ENCODE peak calls at places on chromosome 6, in seven cellular contexts. Q, R, F, G, Y, P and A are unnamed samples.

GRCh38 chr6:133092771-133093170 is 148.4 kb upstream of the EYA4 start:
- DNase-seq in F (no peak), G (no peak), Q (no peak), P (no peak), Y (no peak), R (no peak), A (no peak)

GRCh38 chr6:85458782-85459181 is 8.9 kb downstream of the NT5E start:
- DNase-seq in Q (peak; percentile 36), R (peak; percentile 64), F (no peak), Y (no peak), G (no peak), P (peak; percentile 62), A (no peak)

GRCh38 chr6:22149501-22150490 is 147.0 kb downstream of the PRL start:
- DNase-seq in G (no peak), R (peak; percentile 66), P (no peak), Q (no peak), Y (peak; percentile 78), F (no peak), A (no peak)

GRCh38 chr6:7697820-7698623 is 27.9 kb upstream of the BMP6 start:
- DNase-seq in F (peak; percentile 84), Y (peak; percentile 97), P (no peak), Q (peak; percentile 90), G (peak; percentile 94), R (peak; percentile 92), A (no peak)

GRCh38 chr6:141394125-141394536 is 738.6 kb upstream of the GJE1 start:
- DNase-seq in Y (no peak), P (no peak), Q (no peak), G (no peak), F (no peak), R (no peak), A (no peak)

GRCh38 chr6:84074988-84075781 is 41.6 kb downstream of the MRAP2 start:
- DNase-seq in Q (peak; percentile 59), P (peak; percentile 82), G (peak; percentile 5), Y (peak; percentile 7), F (no peak), R (peak; percentile 36), A (no peak)

GRCh38 chr6:149864578-149865535 is 698 bp upstream of the LRP11 start:
- DNase-seq in G (peak; percentile 79), R (peak; percentile 68), Q (peak; percentile 78), F (peak; percentile 75), Y (peak; percentile 77), P (no peak), A (peak; percentile 53)

GRCh38 chr6:1082040-1082935 is 229.6 kb upstream of the FOXQ1 start:
- DNase-seq in G (peak; percentile 27), F (no peak), Q (peak; percentile 2), Y (peak; percentile 73), R (peak; percentile 34), P (no peak), A (no peak)

GRCh38 chr6:39923394-39923793 is 10.9 kb downstream of the MOCS1 start:
- DNase-seq in R (no peak), P (no peak), F (no peak), Y (no peak), G (no peak), Q (no peak), A (peak; percentile 49)

GRCh38 chr6:126312013-126312665 is 27.8 kb upstream of the CENPW start:
- DNase-seq in G (peak; percentile 16), P (peak; percentile 57), Y (no peak), Q (peak; percentile 27), R (peak; percentile 1), F (peak; percentile 44), A (no peak)

GRCh38 chr6:143950874-143951273 is 57.2 kb downstream of the PLAGL1 start:
- DNase-seq in G (peak; percentile 30), F (peak; percentile 35), R (no peak), P (no peak), Q (no peak), Y (no peak), A (no peak)

GRCh38 chr6:121000381-121000780 is 333.9 kb downstream of the TBC1D32 start:
- DNase-seq in Y (no peak), P (no peak), R (no peak), Q (no peak), G (no peak), F (no peak), A (no peak)

GRCh38 chr6:65259982-65260381 is 447.0 kb downstream of the EYS start:
- DNase-seq in F (no peak), Y (no peak), G (no peak), P (no peak), Q (no peak), R (no peak), A (no peak)

GRCh38 chr6:116767715-116768114 is 2.2 kb upstream of the FAM162B start:
- DNase-seq in G (no peak), Q (no peak), R (no peak), Y (no peak), F (no peak), P (no peak), A (no peak)

GRCh38 chr6:11427827-11428245 is 109.7 kb upstream of the TMEM170B start:
- DNase-seq in Y (peak; percentile 33), G (peak; percentile 52), F (peak; percentile 55), P (no peak), R (peak; percentile 56), Q (peak; percentile 57), A (no peak)

GRCh38 chr6:14211596-14211961 is 94.0 kb downstream of the CD83 start:
- DNase-seq in Y (peak; percentile 37), G (no peak), F (peak; percentile 12), P (peak; percentile 87), R (peak; percentile 27), Q (no peak), A (peak; percentile 64)

GRCh38 chr6:34301408-34301807 is 52.6 kb upstream of the SMIM29 start:
- DNase-seq in F (no peak), Y (peak; percentile 94), G (no peak), Q (peak; percentile 66), P (no peak), R (peak; percentile 85), A (peak; percentile 27)

GRCh38 chr6:32796848-32797776 is 19.7 kb downstream of the HLA-DOB start:
- DNase-seq in P (peak; percentile 89), F (peak; percentile 57), Q (peak; percentile 65), G (peak; percentile 93), R (peak; percentile 42), Y (peak; percentile 58), A (peak; percentile 81)

GRCh38 chr6:99514089-99514488 is 1.1 kb downstream of the USP45 start:
- DNase-seq in Q (peak; percentile 36), P (no peak), G (no peak), R (peak; percentile 10), Y (peak; percentile 15), F (no peak), A (peak; percentile 20)

GRCh38 chr6:105900120-105900937 is 185.8 kb upstream of the PRDM1 start:
- DNase-seq in G (no peak), Y (peak; percentile 91), Q (peak; percentile 79), R (peak; percentile 77), P (no peak), F (no peak), A (no peak)

GRCh38 chr6:1786455-1787108 is 176.9 kb downstream of the FOXC1 start:
- DNase-seq in R (peak; percentile 30), P (no peak), F (no peak), Q (peak; percentile 74), Y (no peak), G (no peak), A (no peak)

GRCh38 chr6:140641412-140641811 is 1267.0 kb upstream of the CITED2 start:
- DNase-seq in R (no peak), Q (no peak), F (no peak), P (no peak), G (no peak), Y (no peak), A (no peak)

GRCh38 chr6:31897612-31898199 is at the start of gene EHMT2:
- DNase-seq in P (peak; percentile 94), Y (peak; percentile 68), F (peak; percentile 76), G (peak; percentile 87), R (peak; percentile 69), Q (peak; percentile 82), A (peak; percentile 90)

GRCh38 chr6:45590751-45591184 is 213.0 kb upstream of the SUPT3H start:
- DNase-seq in G (no peak), R (peak; percentile 75), P (no peak), F (no peak), Y (peak; percentile 28), Q (no peak), A (no peak)

DNA sequence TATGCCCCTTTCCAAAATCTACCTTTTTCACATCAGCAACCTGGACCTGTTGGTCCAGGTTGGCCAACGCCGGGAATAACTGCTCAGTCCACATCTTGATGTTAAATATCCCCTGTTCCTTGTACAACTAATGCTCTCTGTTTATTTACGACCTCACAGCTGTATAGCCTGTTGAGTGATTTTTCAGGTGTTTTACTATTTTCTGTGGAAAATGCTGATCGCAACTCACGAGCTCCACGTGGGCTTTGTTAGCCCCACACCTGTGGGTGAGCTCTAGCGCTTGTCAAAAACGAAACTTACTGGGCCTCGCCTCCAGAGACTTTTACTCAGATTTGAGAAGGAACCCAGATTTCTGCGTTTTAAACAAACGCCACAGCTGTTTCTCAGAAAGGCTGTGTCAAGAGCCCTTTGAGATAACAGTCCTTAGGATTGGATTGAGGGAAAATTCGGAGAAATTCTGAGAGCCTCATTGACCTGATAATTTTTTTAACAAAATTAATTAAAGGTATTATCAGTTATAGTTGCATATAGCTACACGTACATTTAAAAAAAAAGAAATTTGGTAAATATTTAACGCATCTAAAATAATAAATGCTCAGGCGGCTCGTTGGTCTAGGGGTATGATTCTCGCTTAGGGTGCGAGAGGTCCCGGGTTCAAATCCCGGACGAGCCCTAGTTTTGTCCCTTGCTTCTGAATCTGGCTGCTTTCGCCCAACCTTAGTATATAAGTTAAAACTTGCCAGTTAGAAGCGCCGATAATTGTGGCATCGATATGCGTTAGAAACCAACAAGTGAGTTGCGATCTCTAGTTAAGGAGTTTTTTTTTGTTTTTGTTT is 16.7 kb downstream of the HMGN4 start:
- DNase-seq in R (peak; percentile 62), F (peak; percentile 69), Y (peak; percentile 68), G (peak; percentile 69), Q (peak; percentile 69), P (peak; percentile 85), A (peak; percentile 50)
- H3K9ac ChIP-seq in R (no peak overlapping the region), F (peak overlapping the region; percentile 70), Y (peak overlapping the region; percentile 31), G (no peak overlapping the region), Q (peak overlapping the region; percentile 66), P (peak overlapping the region; percentile 33), A (no peak overlapping the region)

GRCh38 chr6:3426091-3426780 is 30.6 kb downstream of the SLC22A23 start:
- DNase-seq in P (no peak), R (peak; percentile 41), G (no peak), Q (no peak), F (no peak), Y (no peak), A (no peak)
- H3K4me1 ChIP-seq in P (no peaks in the 10 kb centered on the region), R (no peaks in the 10 kb centered on the region), G (peaks cover 8% of the 10 kb centered on the region), Q (peaks cover 20% of the 10 kb centered on the region), F (peaks cover 23% of the 10 kb centered on the region), Y (no peaks in the 10 kb centered on the region), A (no peaks in the 10 kb centered on the region)

GRCh38 chr6:157358287-157358686 is 22.7 kb upstream of the ZDHHC14 start:
- DNase-seq in F (no peak), G (no peak), P (no peak), Q (no peak), R (no peak), Y (no peak), A (no peak)
- H3K9ac ChIP-seq in F (no peak overlapping the region), G (no peak overlapping the region), P (no peak overlapping the region), Q (no peak overlapping the region), R (no peak overlapping the region), Y (no peak overlapping the region), A (no peak overlapping the region)

DNA sequence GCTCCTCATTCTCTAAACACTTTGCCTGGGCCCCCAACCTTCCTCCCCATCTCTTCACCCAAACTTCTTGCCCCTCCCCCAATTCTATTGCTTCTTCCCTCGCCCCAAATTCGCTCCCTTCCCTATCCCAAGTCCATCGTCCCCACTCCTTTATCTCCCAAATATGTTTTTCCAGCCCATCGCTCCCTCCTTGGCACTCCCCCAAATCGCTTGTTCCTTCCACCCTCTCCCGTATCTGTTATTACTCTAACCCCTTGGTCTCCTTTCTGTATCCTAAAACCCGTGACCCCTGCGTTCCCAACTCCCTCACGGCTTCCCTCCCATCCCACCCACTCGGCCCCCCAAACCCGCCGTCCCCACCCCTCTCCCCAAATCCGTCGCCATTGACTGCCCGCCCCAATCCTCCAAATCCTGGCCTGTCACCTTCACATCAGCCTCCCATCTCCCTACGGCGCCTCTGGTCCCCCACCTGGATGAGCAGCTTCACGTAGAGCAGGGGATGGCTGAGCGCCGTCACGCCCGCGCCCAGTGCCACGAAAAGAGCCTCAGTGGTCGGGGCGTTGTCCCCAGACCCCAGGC is 523 bp downstream of the MTCH1 start:
- DNase-seq in F (no peak), Y (no peak), R (no peak), P (no peak), Q (no peak), G (no peak), A (peak; percentile 39)
- H3K4me1 ChIP-seq in F (peaks cover 30% of the 10 kb centered on the region), Y (peaks cover 17% of the 10 kb centered on the region), R (peaks cover 10% of the 10 kb centered on the region), P (peaks cover 3% of the 10 kb centered on the region), Q (peaks cover 29% of the 10 kb centered on the region), G (peaks cover 5% of the 10 kb centered on the region), A (peaks cover 2% of the 10 kb centered on the region)